ENCODE peak calls at places on chromosomes 13 and 19, in seven cellular contexts. One of them, this sample, is unnamed.

GRCh38 chr13:65416784-65417183 is 1813.4 kb downstream of the PCDH9 start:
- DNase-seq in NCI-H2171 treated with DMSO at 0.1 percent for 48 hours: no peak
- DNase-seq in right atrium auricular region: no peak
- DNase-seq in mucosa of gallbladder: no peak
- DNase-seq in nephron progenitor cell: no peak
- DNase-seq in body of pancreas: no peak
- DNase-seq in AG08395: no peak
- DNase-seq in this sample: no peak

GRCh38 chr19:46926201-46927071 is 65.6 kb downstream of the ARHGAP35 start:
- DNase-seq in nephron progenitor cell: no peak
- DNase-seq in NCI-H2171 treated with DMSO at 0.1 percent for 48 hours: peak
- DNase-seq in AG08395: no peak
- DNase-seq in right atrium auricular region: no peak
- DNase-seq in mucosa of gallbladder: no peak
- DNase-seq in body of pancreas: no peak
- DNase-seq in this sample: no peak

GRCh38 chr13:70613295-70613694 is 505.0 kb upstream of the KLHL1 start:
- DNase-seq in body of pancreas: no peak
- DNase-seq in right atrium auricular region: no peak
- DNase-seq in nephron progenitor cell: no peak
- DNase-seq in mucosa of gallbladder: no peak
- DNase-seq in NCI-H2171 treated with DMSO at 0.1 percent for 48 hours: peak
- DNase-seq in AG08395: no peak
- DNase-seq in this sample: peak

GRCh38 chr19:1613808-1614570 is 8.7 kb upstream of the UQCR11 start:
- DNase-seq in mucosa of gallbladder: no peak
- DNase-seq in nephron progenitor cell: no peak
- DNase-seq in right atrium auricular region: no peak
- DNase-seq in AG08395: no peak
- DNase-seq in body of pancreas: no peak
- DNase-seq in NCI-H2171 treated with DMSO at 0.1 percent for 48 hours: no peak
- DNase-seq in this sample: no peak

GRCh38 chr19:17685451-17686026 is 2.6 kb downstream of the UNC13A start:
- DNase-seq in AG08395: no peak
- DNase-seq in mucosa of gallbladder: no peak
- DNase-seq in nephron progenitor cell: no peak
- DNase-seq in body of pancreas: no peak
- DNase-seq in right atrium auricular region: no peak
- DNase-seq in NCI-H2171 treated with DMSO at 0.1 percent for 48 hours: no peak
- DNase-seq in this sample: no peak

GRCh38 chr13:70729369-70729768 is 621.1 kb upstream of the KLHL1 start:
- DNase-seq in nephron progenitor cell: no peak
- DNase-seq in right atrium auricular region: no peak
- DNase-seq in AG08395: no peak
- DNase-seq in body of pancreas: no peak
- DNase-seq in NCI-H2171 treated with DMSO at 0.1 percent for 48 hours: peak
- DNase-seq in mucosa of gallbladder: no peak
- DNase-seq in this sample: no peak

GRCh38 chr19:426725-427445 is 17.9 kb upstream of the C2CD4C start:
- DNase-seq in NCI-H2171 treated with DMSO at 0.1 percent for 48 hours: peak
- DNase-seq in AG08395: no peak
- DNase-seq in right atrium auricular region: no peak
- DNase-seq in mucosa of gallbladder: no peak
- DNase-seq in nephron progenitor cell: no peak
- DNase-seq in body of pancreas: no peak
- DNase-seq in this sample: no peak

GRCh38 chr19:13790354-13790753 is 4.9 kb upstream of the ZSWIM4 start:
- DNase-seq in NCI-H2171 treated with DMSO at 0.1 percent for 48 hours: no peak
- DNase-seq in AG08395: no peak
- DNase-seq in nephron progenitor cell: no peak
- DNase-seq in mucosa of gallbladder: no peak
- DNase-seq in body of pancreas: no peak
- DNase-seq in right atrium auricular region: no peak
- DNase-seq in this sample: peak